ENCODE peak calls at places on chromosomes 2 and 18, in ten cellular contexts. A is T-helper 1 cell; L is T-helper 9 cell; W is H9; M is fibroblast of lung; F is aorta; R is RPMI7951; K is testis; Y is naive thymus-derived CD4-positive, alpha-beta T cell; E is neuronal stem cell. G is an unnamed sample.

GRCh38 chr2:119476301-119477117 is 44.9 kb downstream of the TMEM37 start:
- DNase-seq in A (peak), L (no peak), W (peak), M (peak), F (no peak), R (peak), K (peak), Y (no peak), E (peak), G (peak)

GRCh38 chr2:172442072-172442895 is 14.9 kb downstream of the ITGA6 start:
- DNase-seq in A (no peak), L (peak), W (peak), M (peak), F (no peak), R (peak), K (no peak), Y (peak), E (no peak), G (no peak)

GRCh38 chr18:8424917-8425725 is 184.1 kb upstream of the RAB12 start:
- DNase-seq in A (no peak), L (no peak), W (no peak), M (peak), F (no peak), R (peak), K (no peak), Y (no peak), E (no peak), G (no peak)

GRCh38 chr2:37323770-37324535 is 680 bp downstream of the PRKD3 start:
- DNase-seq in A (peak), L (peak), W (peak), M (peak), F (peak), R (peak), K (peak), Y (peak), E (peak), G (peak)

GRCh38 chr2:133836220-133836619 is 268.0 kb upstream of the NCKAP5 start:
- DNase-seq in A (no peak), L (no peak), W (no peak), M (no peak), F (no peak), R (no peak), K (no peak), Y (no peak), E (no peak), G (no peak)

GRCh38 chr18:2656237-2657042 is 914 bp downstream of the SMCHD1 start:
- DNase-seq in A (peak), L (peak), W (peak), M (peak), F (peak), R (peak), K (peak), Y (peak), E (no peak), G (peak)

GRCh38 chr18:10536270-10536669 is 10.4 kb downstream of the NAPG start:
- DNase-seq in A (no peak), L (no peak), W (no peak), M (peak), F (no peak), R (no peak), K (no peak), Y (no peak), E (no peak), G (no peak)

GRCh38 chr2:86747708-86748627 is 27.9 kb downstream of the RMND5A start:
- DNase-seq in A (no peak), L (no peak), W (no peak), M (peak), F (no peak), R (peak), K (no peak), Y (no peak), E (no peak), G (no peak)

GRCh38 chr2:65156041-65156440 is 26.1 kb upstream of the RAB1A start:
- DNase-seq in A (no peak), L (no peak), W (no peak), M (no peak), F (no peak), R (no peak), K (no peak), Y (no peak), E (no peak), G (no peak)

GRCh38 chr2:134021830-134022524 is 231.9 kb upstream of the MGAT5 start:
- DNase-seq in A (no peak), L (no peak), W (no peak), M (no peak), F (no peak), R (no peak), K (no peak), Y (no peak), E (no peak), G (no peak)

GRCh38 chr2:221075203-221075602 is 496.9 kb downstream of the EPHA4 start:
- DNase-seq in A (no peak), L (no peak), W (no peak), M (peak), F (no peak), R (peak), K (no peak), Y (no peak), E (no peak), G (no peak)

GRCh38 chr2:150620860-150621259 is 133.4 kb upstream of the RND3 start:
- DNase-seq in A (no peak), L (no peak), W (no peak), M (no peak), F (no peak), R (no peak), K (peak), Y (no peak), E (no peak), G (no peak)

GRCh38 chr18:64982414-64983096 is 768.3 kb upstream of the CDH7 start:
- DNase-seq in A (no peak), L (no peak), W (no peak), M (no peak), F (no peak), R (no peak), K (peak), Y (no peak), E (no peak), G (no peak)

GRCh38 chr2:159737917-159738296 is 25.6 kb downstream of the MARCHF7 start:
- DNase-seq in A (no peak), L (no peak), W (no peak), M (no peak), F (no peak), R (no peak), K (no peak), Y (no peak), E (no peak), G (no peak)

GRCh38 chr2:69693472-69694450 is 48.2 kb upstream of the ANXA4 start:
- DNase-seq in A (peak), L (peak), W (no peak), M (no peak), F (no peak), R (no peak), K (no peak), Y (peak), E (no peak), G (no peak)

GRCh38 chr2:216319771-216320170 is 52.5 kb downstream of the MARCHF4 start:
- DNase-seq in A (no peak), L (no peak), W (peak), M (peak), F (no peak), R (peak), K (no peak), Y (no peak), E (no peak), G (no peak)

GRCh38 chr2:174614261-174614660 is 16.7 kb upstream of the WIPF1 start:
- DNase-seq in A (no peak), L (no peak), W (no peak), M (peak), F (no peak), R (peak), K (no peak), Y (no peak), E (no peak), G (no peak)

GRCh38 chr2:118128826-118129225 is 40.6 kb downstream of the INSIG2 start:
- DNase-seq in A (no peak), L (no peak), W (no peak), M (no peak), F (no peak), R (no peak), K (no peak), Y (no peak), E (no peak), G (no peak)

GRCh38 chr2:239341840-239342239 is 59.0 kb downstream of the HDAC4 start:
- DNase-seq in A (no peak), L (no peak), W (no peak), M (no peak), F (no peak), R (no peak), K (no peak), Y (no peak), E (no peak), G (no peak)

GRCh38 chr18:60568211-60568610 is 195.6 kb upstream of the MC4R start:
- DNase-seq in A (no peak), L (no peak), W (no peak), M (no peak), F (no peak), R (peak), K (no peak), Y (no peak), E (no peak), G (no peak)

GRCh38 chr2:181085729-181086128 is 105.3 kb downstream of the UBE2E3 start:
- DNase-seq in A (no peak), L (no peak), W (no peak), M (no peak), F (no peak), R (no peak), K (no peak), Y (no peak), E (no peak), G (no peak)

GRCh38 chr2:67927489-67927888 is 135.3 kb downstream of the C1D start:
- DNase-seq in A (no peak), L (no peak), W (peak), M (no peak), F (no peak), R (no peak), K (no peak), Y (no peak), E (no peak), G (no peak)